ENCODE peak calls at places on chromosomes 13 and 19, in ten cellular contexts. H is hepatic stellate cell; A is GM04504; Z is NCI-H1436; P is HS-5; M is heart right ventricle; U is stimulated activated CD4-positive, alpha-beta T cell treated with anti-CD3 and anti-CD28 coated beads, Interleukin-4, amount 100 ng/mL, for 1 hour; X is esophagus squamous epithelium; Y is nucleus accumbens; L is CD4-positive, alpha-beta T cell. V is an unnamed sample.

GRCh38 chr19:751501-752341 is 809 bp downstream of the MISP start:
- DNase-seq in H (peak), A (peak), Z (no peak), P (no peak), M (no peak), U (no peak), X (no peak), Y (no peak), L (no peak), V (no peak)

GRCh38 chr19:10927691-10928562 is 512 bp downstream of the YIPF2 start:
- DNase-seq in H (peak), A (no peak), Z (no peak), P (no peak), M (no peak), U (no peak), X (no peak), Y (no peak), L (no peak), V (no peak)

GRCh38 chr13:101512650-101513049 is 60.2 kb downstream of the ITGBL1 start:
- DNase-seq in H (no peak), A (no peak), Z (no peak), P (no peak), M (no peak), U (no peak), X (no peak), Y (no peak), L (no peak), V (no peak)

GRCh38 chr13:48843630-48844380 is 131.9 kb upstream of the FNDC3A start:
- DNase-seq in H (no peak), A (no peak), Z (no peak), P (no peak), M (no peak), U (no peak), X (no peak), Y (no peak), L (no peak), V (no peak)

GRCh38 chr19:40348961-40349507 is 539 bp downstream of the PLD3 start:
- DNase-seq in H (peak), A (peak), Z (no peak), P (peak), M (peak), U (no peak), X (no peak), Y (no peak), L (no peak), V (no peak)

GRCh38 chr13:29384466-29384865 is 211.0 kb downstream of the SLC7A1 start:
- DNase-seq in H (no peak), A (no peak), Z (no peak), P (no peak), M (peak), U (no peak), X (no peak), Y (no peak), L (no peak), V (no peak)

GRCh38 chr13:80334582-80335260 is 6.2 kb downstream of the SPRY2 start:
- DNase-seq in H (no peak), A (no peak), Z (no peak), P (no peak), M (no peak), U (no peak), X (no peak), Y (no peak), L (no peak), V (no peak)

GRCh38 chr19:6730153-6730804 is 7.1 kb downstream of the GPR108 start:
- DNase-seq in H (no peak), A (no peak), Z (no peak), P (no peak), M (no peak), U (peak), X (no peak), Y (no peak), L (no peak), V (no peak)

GRCh38 chr13:42239644-42240043 is 32.3 kb upstream of the AKAP11 start:
- DNase-seq in H (no peak), A (no peak), Z (no peak), P (no peak), M (no peak), U (no peak), X (no peak), Y (no peak), L (no peak), V (no peak)

GRCh38 chr13:102097708-102098107 is 304.1 kb downstream of the FGF14 start:
- DNase-seq in H (no peak), A (no peak), Z (no peak), P (no peak), M (no peak), U (no peak), X (no peak), Y (no peak), L (no peak), V (no peak)

GRCh38 chr19:19425170-19425875 is 19.8 kb downstream of the GATAD2A start:
- DNase-seq in H (no peak), A (no peak), Z (no peak), P (no peak), M (no peak), U (no peak), X (no peak), Y (no peak), L (no peak), V (no peak)

GRCh38 chr13:36992362-36992761 is 6.8 kb downstream of the ALG5 start:
- DNase-seq in H (no peak), A (no peak), Z (no peak), P (no peak), M (no peak), U (no peak), X (no peak), Y (no peak), L (no peak), V (no peak)

GRCh38 chr13:93915269-93915809 is 564.1 kb downstream of the DCT start:
- DNase-seq in H (no peak), A (peak), Z (no peak), P (peak), M (no peak), U (no peak), X (no peak), Y (no peak), L (no peak), V (no peak)

GRCh38 chr19:33047422-33047821 is 17.3 kb downstream of the RHPN2 start:
- DNase-seq in H (no peak), A (no peak), Z (no peak), P (no peak), M (no peak), U (no peak), X (no peak), Y (no peak), L (no peak), V (no peak)

GRCh38 chr13:90919153-90919552 is 428.3 kb upstream of the MIR17HG start:
- DNase-seq in H (no peak), A (no peak), Z (no peak), P (no peak), M (no peak), U (no peak), X (no peak), Y (no peak), L (no peak), V (no peak)

GRCh38 chr13:106306748-106307277 is 228.6 kb downstream of the EFNB2 start:
- DNase-seq in H (no peak), A (no peak), Z (no peak), P (no peak), M (no peak), U (no peak), X (no peak), Y (no peak), L (no peak), V (no peak)

GRCh38 chr19:17513801-17514200 is 2.4 kb downstream of the PGLS start:
- DNase-seq in H (no peak), A (no peak), Z (no peak), P (no peak), M (no peak), U (no peak), X (no peak), Y (no peak), L (no peak), V (no peak)

GRCh38 chr19:5498817-5499535 is 43.8 kb downstream of the ZNRF4 start:
- DNase-seq in H (no peak), A (no peak), Z (no peak), P (no peak), M (no peak), U (no peak), X (no peak), Y (no peak), L (no peak), V (no peak)

GRCh38 chr19:30116984-30117555 is 175.0 kb downstream of the URI1 start:
- DNase-seq in H (no peak), A (no peak), Z (no peak), P (no peak), M (no peak), U (no peak), X (no peak), Y (no peak), L (no peak), V (no peak)

GRCh38 chr13:100944791-100945345 is 270.3 kb upstream of the TMTC4 start:
- DNase-seq in H (no peak), A (no peak), Z (no peak), P (no peak), M (no peak), U (no peak), X (no peak), Y (no peak), L (no peak), V (no peak)

GRCh38 chr19:14015454-14016035 is 9.4 kb upstream of the RFX1 start:
- DNase-seq in H (no peak), A (no peak), Z (no peak), P (no peak), M (no peak), U (no peak), X (no peak), Y (no peak), L (no peak), V (no peak)

GRCh38 chr19:11578342-11579142 is 1.1 kb upstream of the ACP5 start:
- DNase-seq in H (no peak), A (no peak), Z (no peak), P (no peak), M (peak), U (peak), X (no peak), Y (no peak), L (peak), V (no peak)

GRCh38 chr19:15241259-15241658 is 9.0 kb upstream of the EPHX3 start:
- DNase-seq in H (no peak), A (no peak), Z (no peak), P (no peak), M (no peak), U (no peak), X (no peak), Y (no peak), L (no peak), V (no peak)

GRCh38 chr19:18251587-18252369 is 22.5 kb downstream of the IQCN start:
- DNase-seq in H (peak), A (peak), Z (peak), P (peak), M (peak), U (peak), X (no peak), Y (peak), L (peak), V (peak)

GRCh38 chr13:99926014-99926731 is 45.4 kb downstream of the ZIC5 start:
- DNase-seq in H (peak), A (no peak), Z (no peak), P (no peak), M (no peak), U (no peak), X (no peak), Y (no peak), L (no peak), V (no peak)

GRCh38 chr13:114152285-114152645 is 19.8 kb upstream of the RASA3 start:
- DNase-seq in H (no peak), A (no peak), Z (no peak), P (no peak), M (no peak), U (no peak), X (no peak), Y (no peak), L (no peak), V (no peak)

GRCh38 chr19:17519967-17520366 is 8.5 kb downstream of the PGLS start:
- DNase-seq in H (no peak), A (no peak), Z (no peak), P (no peak), M (no peak), U (no peak), X (no peak), Y (no peak), L (no peak), V (no peak)

GRCh38 chr13:111867657-111868056 is 199.3 kb upstream of the SOX1 start:
- DNase-seq in H (no peak), A (no peak), Z (no peak), P (no peak), M (no peak), U (no peak), X (no peak), Y (no peak), L (no peak), V (no peak)

GRCh38 chr13:28499579-28499978 is 4.7 kb upstream of the FLT1 start:
- DNase-seq in H (peak), A (no peak), Z (no peak), P (no peak), M (no peak), U (no peak), X (no peak), Y (no peak), L (no peak), V (no peak)

GRCh38 chr19:48310227-48310626 is 15.1 kb upstream of the EMP3 start:
- DNase-seq in H (no peak), A (no peak), Z (no peak), P (no peak), M (peak), U (no peak), X (no peak), Y (no peak), L (no peak), V (no peak)

GRCh38 chr19:32231020-32231419 is 114.4 kb upstream of the ZNF507 start:
- DNase-seq in H (no peak), A (no peak), Z (no peak), P (no peak), M (no peak), U (no peak), X (no peak), Y (no peak), L (no peak), V (no peak)

GRCh38 chr13:63110431-63110830 is 1694.8 kb upstream of the PCDH20 start:
- DNase-seq in H (no peak), A (no peak), Z (no peak), P (no peak), M (no peak), U (no peak), X (no peak), Y (no peak), L (no peak), V (no peak)

GRCh38 chr19:15443838-15444237 is 5.9 kb downstream of the WIZ start:
- DNase-seq in H (no peak), A (no peak), Z (no peak), P (no peak), M (peak), U (no peak), X (no peak), Y (no peak), L (no peak), V (peak)

GRCh38 chr13:40058757-40059236 is 403.3 kb downstream of the COG6 start:
- DNase-seq in H (no peak), A (no peak), Z (no peak), P (no peak), M (no peak), U (no peak), X (no peak), Y (no peak), L (no peak), V (no peak)

GRCh38 chr13:90984737-90985136 is 362.8 kb upstream of the MIR17HG start:
- DNase-seq in H (no peak), A (no peak), Z (no peak), P (no peak), M (no peak), U (no peak), X (no peak), Y (no peak), L (no peak), V (no peak)

V was measured in ascending aorta.